ENCODE peak calls at places on chromosomes 13 and 19, in five cellular contexts. A, X, I, V and Y are unnamed samples.

GRCh38 chr19:54405628-54406027 is 9.6 kb upstream of the TTYH1 start:
- DNase-seq in X (no peak), V (no peak), A (no peak), I (no peak), Y (no peak)

GRCh38 chr19:46967578-46968018 is 52.0 kb upstream of the NPAS1 start:
- DNase-seq in X (no peak), V (no peak), A (no peak), I (no peak), Y (no peak)

GRCh38 chr13:63124863-63125262 is 1709.2 kb upstream of the PCDH20 start:
- DNase-seq in I (no peak), A (peak; percentile 29), X (peak; percentile 5), V (no peak), Y (no peak)

GRCh38 chr19:6220385-6221191 is 59.2 kb downstream of the MLLT1 start:
- DNase-seq in A (no peak), I (no peak), V (no peak), X (no peak), Y (no peak)

GRCh38 chr13:49354719-49355118 is 89.1 kb downstream of the CAB39L start:
- DNase-seq in X (peak; percentile 25), I (no peak), A (no peak), V (no peak), Y (no peak)

GRCh38 chr13:32911506-32911905 is 104.7 kb upstream of the KL start:
- DNase-seq in X (peak; percentile 36), V (no peak), A (no peak), I (no peak), Y (peak; percentile 35)

GRCh38 chr13:60414177-60414576 is 17.2 kb downstream of the TDRD3 start:
- DNase-seq in V (no peak), I (no peak), X (no peak), A (no peak), Y (no peak)

GRCh38 chr19:17240062-17240854 is 5.5 kb downstream of the NR2F6 start:
- DNase-seq in A (no peak), I (no peak), X (peak; percentile 60), V (no peak), Y (no peak)

GRCh38 chr19:45250832-45251451 is at the start of gene MARK4:
- DNase-seq in X (no peak), A (peak; percentile 44), I (peak; percentile 83), V (peak; percentile 96), Y (peak; percentile 57)

GRCh38 chr19:4390862-4391693 is 9.3 kb downstream of the SH3GL1 start:
- DNase-seq in X (peak; percentile 91), A (peak; percentile 50), I (no peak), V (no peak), Y (no peak)

GRCh38 chr13:77056886-77057285 is 29.9 kb upstream of the FBXL3 start:
- DNase-seq in X (no peak), A (no peak), V (no peak), I (no peak), Y (no peak)

GRCh38 chr19:45547211-45547770 is 37.3 kb downstream of the OPA3 start:
- DNase-seq in I (no peak), A (no peak), V (peak; percentile 8), X (no peak), Y (no peak)

GRCh38 chr19:35882074-35882832 is 13.9 kb downstream of the APLP1 start:
- DNase-seq in I (no peak), V (peak; percentile 46), X (peak; percentile 64), A (peak; percentile 77), Y (peak; percentile 91)

GRCh38 chr13:40539954-40540706 is 126.3 kb downstream of the FOXO1 start:
- DNase-seq in X (peak; percentile 96), A (peak; percentile 96), I (no peak), V (no peak), Y (peak; percentile 89)

GRCh38 chr19:2055871-2056809 is 5.1 kb upstream of the MKNK2 start:
- DNase-seq in V (no peak), X (no peak), A (peak; percentile 56), I (peak; percentile 62), Y (peak; percentile 80)

GRCh38 chr13:110102053-110102452 is 204.9 kb downstream of the COL4A1 start:
- DNase-seq in X (no peak), A (no peak), V (no peak), I (no peak), Y (no peak)

GRCh38 chr19:16143399-16144215 is at the start of gene HSH2D:
- DNase-seq in V (no peak), X (peak; percentile 45), I (peak; percentile 59), A (no peak), Y (no peak)

GRCh38 chr13:95485045-95485517 is 67.4 kb upstream of the CLDN10 start:
- DNase-seq in I (no peak), A (peak; percentile 85), V (peak; percentile 23), X (peak; percentile 8), Y (no peak)

GRCh38 chr19:14347999-14348889 is 33.0 kb upstream of the ADGRE5 start:
- DNase-seq in I (peak; percentile 92), A (peak; percentile 37), X (peak; percentile 28), V (peak; percentile 90), Y (peak; percentile 50)

GRCh38 chr13:88417801-88418200 is 746.6 kb downstream of the SLITRK5 start:
- DNase-seq in X (no peak), I (no peak), V (no peak), A (no peak), Y (no peak)

GRCh38 chr13:94544922-94545321 is 51.0 kb downstream of the TGDS start:
- DNase-seq in A (no peak), I (no peak), V (no peak), X (no peak), Y (no peak)

GRCh38 chr13:42039946-42040729 is 8.3 kb upstream of the DGKH start:
- DNase-seq in A (peak; percentile 83), I (peak; percentile 85), V (peak; percentile 87), X (no peak), Y (peak; percentile 67)

GRCh38 chr13:108609353-108609752 is 20.1 kb upstream of the MYO16 start:
- DNase-seq in I (no peak), X (no peak), A (no peak), V (no peak), Y (peak; percentile 31)

GRCh38 chr19:29851769-29852521 is 40.2 kb downstream of the CCNE1 start:
- DNase-seq in V (no peak), I (no peak), X (no peak), A (no peak), Y (no peak)

GRCh38 chr13:40271931-40272775 is 394.3 kb downstream of the FOXO1 start:
- DNase-seq in A (peak; percentile 55), V (no peak), I (no peak), X (no peak), Y (no peak)

GRCh38 chr13:47415048-47415447 is 518.2 kb upstream of the HTR2A start:
- DNase-seq in V (no peak), A (no peak), I (no peak), X (no peak), Y (no peak)

GRCh38 chr19:12754465-12755196 is 3.0 kb downstream of the BEST2 start:
- DNase-seq in X (no peak), A (no peak), V (no peak), I (no peak), Y (no peak)

GRCh38 chr19:55670280-55671053 is 4.6 kb upstream of the EPN1 start:
- DNase-seq in I (no peak), X (no peak), A (peak; percentile 33), V (no peak), Y (peak; percentile 82)

GRCh38 chr13:66887088-66887487 is 343.0 kb downstream of the PCDH9 start:
- DNase-seq in V (no peak), X (no peak), A (no peak), I (no peak), Y (no peak)

GRCh38 chr13:79776538-79776937 is 295.6 kb downstream of the NDFIP2 start:
- DNase-seq in X (no peak), I (no peak), A (no peak), V (no peak), Y (no peak)

GRCh38 chr13:20633802-20634201 is 66.8 kb downstream of the IFT88 start:
- DNase-seq in I (no peak), V (no peak), A (no peak), X (no peak), Y (no peak)

DNA sequence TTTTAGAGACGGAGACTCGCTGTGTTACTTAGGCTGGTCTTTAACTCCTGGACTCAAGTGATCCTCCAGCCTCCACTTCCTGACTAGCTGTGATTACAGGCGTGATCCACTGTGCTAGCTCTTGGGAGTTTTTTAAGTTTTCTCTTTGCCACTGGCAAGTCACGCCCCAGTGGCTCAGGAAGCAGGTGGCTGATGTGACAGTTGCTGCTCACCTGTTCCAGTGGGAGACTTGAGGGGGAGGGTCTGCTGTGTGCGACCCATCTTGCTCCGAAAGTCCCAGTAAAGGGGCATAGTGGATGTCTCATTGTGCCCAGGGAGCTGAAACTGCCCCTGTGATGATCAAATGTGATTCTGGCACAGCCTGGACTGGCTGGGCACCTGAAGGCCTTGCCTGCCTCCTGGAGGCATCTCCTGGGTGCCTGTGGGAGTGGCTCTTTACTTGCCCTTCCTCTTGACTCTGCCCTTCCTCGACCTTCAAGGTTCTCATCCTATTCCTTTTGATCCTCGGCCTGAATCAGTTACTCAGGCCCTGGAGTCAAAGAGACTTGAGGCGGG is 7.8 kb downstream of the SMARCA4 start:
- DNase-seq in A (no peak), V (no peak), X (no peak), I (no peak), Y (no peak)
- H3K27ac ChIP-seq in A (no peak overlapping the region), V (peak overlapping the region; percentile 28), X (no peak overlapping the region), I (no peak overlapping the region), Y (no peak overlapping the region)

DNA sequence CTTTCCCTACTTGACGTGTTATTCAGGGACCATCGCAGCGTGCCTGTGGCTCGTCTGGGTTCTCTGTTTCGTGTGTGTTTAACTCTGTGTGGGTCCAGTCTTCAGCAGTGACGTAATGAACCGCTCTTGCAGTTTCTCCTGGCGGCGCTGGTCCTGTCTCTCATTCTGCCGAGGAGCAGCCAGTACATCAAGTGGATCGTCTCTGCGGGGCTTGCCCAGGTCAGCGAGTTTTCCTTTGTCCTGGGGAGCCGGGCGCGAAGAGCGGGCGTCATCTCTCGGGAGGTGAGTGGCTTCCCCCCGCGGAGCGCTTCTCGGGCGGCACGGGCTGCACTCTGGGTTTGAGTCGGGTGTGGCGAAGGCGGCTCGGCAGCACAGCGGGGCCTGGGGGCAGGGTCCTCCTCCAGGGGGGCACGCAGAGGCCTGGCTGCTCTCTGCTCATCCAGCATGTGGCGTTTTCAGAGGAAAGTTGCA is 36.3 kb upstream of the TFDP1 start:
- DNase-seq in V (no peak), I (peak; percentile 49), X (no peak), A (no peak), Y (no peak)
- TF ChIP-seq JUN in V (no peak), I (no peak), X (no peak), A (no peak), Y (no peak)

DNA sequence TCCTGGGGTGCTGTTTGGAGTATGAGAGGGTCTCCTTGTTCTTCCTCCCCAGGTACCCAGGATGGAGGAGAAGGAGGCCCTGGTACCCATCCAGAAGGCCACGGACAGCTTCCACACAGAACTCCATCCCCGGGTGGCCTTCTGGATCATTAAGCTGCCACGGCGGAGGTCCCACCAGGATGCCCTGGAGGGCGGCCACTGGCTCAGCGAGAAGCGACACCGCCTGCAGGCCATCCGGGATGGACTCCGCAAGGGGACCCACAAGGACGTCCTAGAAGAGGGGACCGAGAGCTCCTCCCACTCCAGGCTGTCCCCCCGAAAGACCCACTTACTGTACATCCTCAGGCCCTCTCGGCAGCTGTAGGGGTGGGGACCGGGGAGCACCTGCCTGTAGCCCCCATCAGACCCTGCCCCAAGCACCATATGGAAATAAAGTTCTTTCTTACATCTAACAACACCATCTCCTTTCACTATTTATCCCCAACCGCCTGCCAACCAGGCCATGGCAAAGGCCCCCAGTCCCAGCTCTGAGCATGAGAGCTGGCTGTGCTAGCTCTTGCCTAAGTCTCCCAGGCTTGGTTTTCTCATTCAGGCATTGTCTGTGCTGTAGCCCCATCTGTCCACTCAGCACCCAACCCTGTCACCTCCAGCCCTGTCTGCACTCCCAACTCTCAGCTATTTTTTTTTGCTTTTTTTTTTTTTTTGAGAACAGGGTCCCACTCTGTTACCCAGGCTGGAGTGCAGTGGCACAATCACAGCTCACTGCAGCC is 11.2 kb downstream of the DKKL1 start:
- DNase-seq in V (no peak), I (no peak), A (no peak), X (no peak), Y (no peak)
- H3K27ac ChIP-seq in V (no peak overlapping the region), I (no peak overlapping the region), A (no peak overlapping the region), X (no peak overlapping the region), Y (no peak overlapping the region)

GRCh38 chr13:36891752-36892151 is 28.3 kb downstream of the SMAD9 start:
- DNase-seq in A (no peak), I (no peak), V (no peak), X (no peak), Y (no peak)
- TF ChIP-seq JUN in A (no peak), I (no peak), V (no peak), X (no peak), Y (no peak)